ENCODE peak calls at places on chromosomes 3 and 15, in ten cellular contexts. Y is CD4-positive, CD25-positive, alpha-beta regulatory T cell; Z is sigmoid colon; O is HCT116; J is CD8-positive, alpha-beta T cell; K is tibial nerve; X is cardiac muscle cell; D is right cardiac atrium; L is GM12878; R is A673. N is an unnamed sample. For H3K9me3, the result is how much of the 10 kb centered on the place peaks cover.

GRCh38 chr3:143476965-143477640 is 357.5 kb downstream of the CHST2 start:
- DNase-seq in Y (no peak), Z (no peak), O (no peak), J (no peak), K (no peak), X (no peak), D (no peak), L (no peak), R (no peak), N (no peak)

GRCh38 chr15:77589839-77590238 is 42.9 kb downstream of the LINGO1 start:
- DNase-seq in Y (no peak), Z (no peak), O (no peak), J (no peak), K (no peak), X (peak), D (peak), L (no peak), R (no peak), N (no peak)

GRCh38 chr3:113241292-113242033 is 30.1 kb downstream of the BOC start:
- DNase-seq in Y (no peak), Z (no peak), O (no peak), J (no peak), K (no peak), X (peak), D (no peak), L (no peak), R (peak), N (no peak)

GRCh38 chr15:41671656-41672636 is 11.7 kb downstream of the MGA start:
- DNase-seq in Y (no peak), Z (no peak), O (no peak), J (no peak), K (no peak), X (no peak), D (no peak), L (no peak), R (no peak), N (no peak)

GRCh38 chr3:103767635-103768034 is 1332.8 kb downstream of the ZPLD1 start:
- DNase-seq in Y (no peak), Z (no peak), O (no peak), J (no peak), K (no peak), X (no peak), D (no peak), L (no peak), R (no peak), N (no peak)

GRCh38 chr15:26421065-26421464 is 351.8 kb downstream of the GABRB3 start:
- DNase-seq in Y (no peak), Z (no peak), O (no peak), J (no peak), K (no peak), X (no peak), D (no peak), L (no peak), R (no peak), N (no peak)

GRCh38 chr15:67104453-67104852 is 39.1 kb downstream of the SMAD3 start:
- DNase-seq in Y (no peak), Z (no peak), O (no peak), J (no peak), K (no peak), X (no peak), D (no peak), L (no peak), R (no peak), N (no peak)

GRCh38 chr3:40616420-40616819 is 91.7 kb downstream of the ZNF621 start:
- DNase-seq in Y (no peak), Z (no peak), O (no peak), J (no peak), K (no peak), X (no peak), D (no peak), L (no peak), R (no peak), N (no peak)

GRCh38 chr3:108341911-108342310 is 45.6 kb downstream of the HHLA2 start:
- DNase-seq in Y (no peak), Z (no peak), O (no peak), J (no peak), K (no peak), X (no peak), D (no peak), L (no peak), R (no peak), N (no peak)

GRCh38 chr15:37599175-37599574 is 335.3 kb upstream of the TMCO5A start:
- DNase-seq in Y (no peak), Z (no peak), O (no peak), J (no peak), K (no peak), X (no peak), D (no peak), L (no peak), R (no peak), N (no peak)

GRCh38 chr15:66631616-66632263 is 65.9 kb upstream of the LCTL start:
- DNase-seq in Y (no peak), Z (no peak), O (no peak), J (no peak), K (no peak), X (peak), D (peak), L (no peak), R (no peak), N (no peak)

GRCh38 chr15:68369931-68370767 is 61.8 kb downstream of the ITGA11 start:
- DNase-seq in Y (no peak), Z (peak), O (no peak), J (no peak), K (no peak), X (no peak), D (no peak), L (no peak), R (no peak), N (no peak)

GRCh38 chr15:33200903-33201302 is 6.4 kb upstream of the FMN1 start:
- DNase-seq in Y (no peak), Z (no peak), O (no peak), J (no peak), K (no peak), X (no peak), D (no peak), L (no peak), R (no peak), N (no peak)

DNA sequence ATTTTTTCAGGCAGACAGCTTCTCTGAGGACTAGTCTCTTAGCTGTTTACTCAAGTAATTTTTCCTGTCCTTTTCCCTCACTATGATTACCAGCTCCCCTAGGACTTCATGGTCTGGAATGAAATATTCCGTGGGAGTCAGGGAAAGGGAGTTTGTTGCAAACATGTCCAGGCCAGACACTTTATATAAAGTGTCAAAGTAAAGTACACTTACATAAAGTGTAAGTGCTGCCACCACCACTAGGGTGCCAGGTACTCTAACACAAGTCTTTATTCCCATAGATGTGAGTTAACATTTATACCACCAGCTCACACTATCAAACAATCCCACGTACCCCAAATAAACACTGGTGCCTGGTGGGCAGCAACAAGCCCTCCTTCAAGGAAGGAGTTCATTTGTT is 179.8 kb downstream of the SNRPN start:
- DNase-seq in Y (no peak), Z (no peak), O (no peak), J (no peak), K (no peak), X (peak), D (no peak), L (no peak), R (no peak), N (no peak)
- H3K9me3 ChIP-seq in Y (under half), Z (under half), O (under half), J (under half), K (under half), X (under half), D (under half), L (under half), R (under half), N (under half)

DNA sequence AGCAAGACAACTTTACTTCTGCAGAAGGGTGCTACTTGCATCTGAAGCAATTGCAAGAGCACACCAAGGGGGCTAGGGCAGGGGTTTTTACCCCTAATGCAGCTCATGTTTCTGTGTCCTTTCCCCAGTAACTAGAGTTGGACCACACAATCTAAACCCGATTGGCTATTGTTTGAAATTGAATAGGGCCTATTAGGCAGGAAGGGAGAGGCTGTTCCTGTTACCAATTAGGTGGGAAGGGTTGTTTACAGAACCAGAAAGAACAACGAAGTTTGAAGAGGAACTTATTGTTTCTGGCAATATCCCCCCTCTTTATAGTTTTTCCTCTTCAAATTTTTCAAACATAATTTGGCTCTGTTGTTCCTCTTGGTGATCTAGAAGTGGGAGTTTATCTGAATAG is 85.5 kb downstream of the CHCHD4 start:
- DNase-seq in Y (no peak), Z (no peak), O (no peak), J (no peak), K (no peak), X (no peak), D (no peak), L (no peak), R (no peak), N (no peak)
- H3K9me3 ChIP-seq in Y (under half), Z (under half), O (under half), J (under half), K (under half), X (under half), D (under half), L (under half), R (under half), N (under half)

DNA sequence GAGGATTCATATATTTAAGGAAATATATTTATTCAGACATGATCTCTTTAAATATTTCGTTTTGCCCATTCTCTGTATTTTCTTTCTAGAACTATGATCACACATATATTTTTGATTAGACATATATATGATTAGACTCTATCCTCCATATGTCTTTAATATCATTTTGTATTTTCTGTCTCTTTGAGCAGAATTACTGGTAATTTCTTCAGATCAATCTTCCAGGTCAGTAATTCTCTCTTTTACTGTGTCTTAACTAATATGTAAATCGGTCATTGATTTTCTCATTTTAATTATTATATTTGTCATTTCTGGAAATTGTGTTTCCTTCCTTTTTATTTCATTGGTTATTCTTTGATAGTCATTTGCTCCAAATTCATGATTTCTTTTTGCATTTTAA is 586.2 kb downstream of the NR2F2 start:
- DNase-seq in Y (no peak), Z (no peak), O (no peak), J (no peak), K (no peak), X (no peak), D (no peak), L (no peak), R (no peak), N (no peak)
- H3K9me3 ChIP-seq in Y (under half), Z (under half), O (under half), J (under half), K (under half), X (under half), D (under half), L (under half), R (under half), N (under half)

GRCh38 chr3:78992830-78993229 is 775.0 kb downstream of the ROBO1 start:
- DNase-seq in Y (no peak), Z (no peak), O (no peak), J (no peak), K (no peak), X (no peak), D (no peak), L (no peak), R (no peak), N (no peak)
- H3K9me3 ChIP-seq in Y (under half), Z (under half), O (under half), J (under half), K (under half), X (under half), D (under half), L (under half), R (under half), N (under half)

GRCh38 chr15:28105793-28106192 is 6.7 kb upstream of the OCA2 start:
- DNase-seq in Y (no peak), Z (peak), O (no peak), J (no peak), K (no peak), X (no peak), D (no peak), L (no peak), R (no peak), N (no peak)

GRCh38 chr15:28105224-28105791 is 6.2 kb upstream of the OCA2 start:
- DNase-seq in Y (no peak), Z (peak), O (no peak), J (no peak), K (no peak), X (no peak), D (no peak), L (no peak), R (no peak), N (no peak)

GRCh38 chr15:28107111-28107893 is 8.2 kb upstream of the OCA2 start:
- DNase-seq in Y (peak), Z (peak), O (no peak), J (no peak), K (no peak), X (peak), D (peak), L (no peak), R (no peak), N (no peak)

GRCh38 chr15:28107894-28108255 is 8.8 kb upstream of the OCA2 start:
- DNase-seq in Y (no peak), Z (no peak), O (no peak), J (no peak), K (no peak), X (no peak), D (no peak), L (no peak), R (peak), N (no peak)

GRCh38 chr15:28106294-28107110 is 7.4 kb upstream of the OCA2 start:
- DNase-seq in Y (peak), Z (peak), O (no peak), J (no peak), K (no peak), X (peak), D (peak), L (no peak), R (peak), N (peak)
- H3K9me3 ChIP-seq in Y (under half), Z (under half), O (under half), J (under half), K (under half), X (under half), D (under half), L (under half), R (under half), N (under half)

GRCh38 chr3:105523496-105523895 is 156.8 kb downstream of the ALCAM start:
- DNase-seq in Y (no peak), Z (no peak), O (no peak), J (no peak), K (no peak), X (peak), D (no peak), L (no peak), R (no peak), N (no peak)
- H3K9me3 ChIP-seq in Y (under half), Z (under half), O (under half), J (under half), K (under half), X (under half), D (under half), L (under half), R (under half), N (under half)